ENCODE peak calls at places on chromosomes 1 and 21, in four cellular contexts. H, V, Y and A are unnamed samples. For H3K4me1, the result is how much of the 10 kb centered on the place peaks cover.

GRCh38 chr1:156260896-156261295 is 13.0 kb upstream of the PAQR6 start:
- DNase-seq in V (no peak), H (no peak), Y (no peak), A (no peak)

GRCh38 chr1:160376525-160377131 is 9.8 kb downstream of the NHLH1 start:
- DNase-seq in Y (peak), H (peak), V (peak), A (no peak)

GRCh38 chr21:41750532-41751151 is 16.2 kb downstream of the RIPK4 start:
- DNase-seq in V (no peak), H (no peak), Y (no peak), A (no peak)

GRCh38 chr1:71593523-71593922 is 512.7 kb upstream of the ZRANB2 start:
- DNase-seq in V (no peak), Y (no peak), H (no peak), A (no peak)

GRCh38 chr1:245361056-245361455 is 206.3 kb downstream of the KIF26B start:
- DNase-seq in V (no peak), Y (no peak), H (no peak), A (no peak)

GRCh38 chr21:36910581-36911307 is 55.7 kb downstream of the HLCS start:
- DNase-seq in V (no peak), Y (no peak), H (no peak), A (no peak)

GRCh38 chr21:34120867-34121266 is 47.5 kb downstream of the MRPS6 start:
- DNase-seq in H (no peak), V (no peak), Y (no peak), A (no peak)

GRCh38 chr1:51516639-51517158 is 2.4 kb downstream of the EPS15 start:
- DNase-seq in Y (no peak), V (no peak), H (no peak), A (no peak)

GRCh38 chr1:152497273-152497672 is 13.3 kb upstream of the LCE5A start:
- DNase-seq in Y (no peak), H (peak), V (no peak), A (no peak)

GRCh38 chr21:37072239-37072987 is 458 bp downstream of the PIGP start:
- DNase-seq in H (peak), Y (no peak), V (no peak), A (peak)

GRCh38 chr1:109803901-109804331 is 40.2 kb upstream of the EPS8L3 start:
- DNase-seq in H (no peak), Y (no peak), V (peak), A (no peak)

GRCh38 chr1:180153032-180153431 is 1.6 kb upstream of the QSOX1 start:
- DNase-seq in H (no peak), V (no peak), Y (no peak), A (no peak)

GRCh38 chr1:172431721-172432192 is 11.3 kb downstream of the C1orf105 start:
- DNase-seq in H (peak), Y (peak), V (peak), A (no peak)

GRCh38 chr1:209375097-209375496 is 208.4 kb upstream of the CAMK1G start:
- DNase-seq in V (no peak), Y (no peak), H (no peak), A (no peak)

GRCh38 chr1:200895448-200895799 is 724 bp downstream of the INAVA start:
- DNase-seq in H (no peak), V (no peak), Y (no peak), A (no peak)

GRCh38 chr1:93716974-93717373 is 35.3 kb upstream of the BCAR3 start:
- DNase-seq in Y (no peak), V (peak), H (peak), A (no peak)

GRCh38 chr1:83959824-83960441 is 39.0 kb downstream of the TTLL7 start:
- DNase-seq in H (no peak), Y (no peak), V (no peak), A (no peak)

GRCh38 chr1:23799570-23800395 is 771 bp downstream of the GALE start:
- DNase-seq in H (peak), V (peak), Y (no peak), A (no peak)

GRCh38 chr1:111604931-111605330 is 14.7 kb upstream of the RAP1A start:
- DNase-seq in H (no peak), V (no peak), Y (no peak), A (no peak)

GRCh38 chr1:45622891-45623394 is 911 bp downstream of the CCDC17 start:
- DNase-seq in H (no peak), V (peak), Y (no peak), A (no peak)

DNA sequence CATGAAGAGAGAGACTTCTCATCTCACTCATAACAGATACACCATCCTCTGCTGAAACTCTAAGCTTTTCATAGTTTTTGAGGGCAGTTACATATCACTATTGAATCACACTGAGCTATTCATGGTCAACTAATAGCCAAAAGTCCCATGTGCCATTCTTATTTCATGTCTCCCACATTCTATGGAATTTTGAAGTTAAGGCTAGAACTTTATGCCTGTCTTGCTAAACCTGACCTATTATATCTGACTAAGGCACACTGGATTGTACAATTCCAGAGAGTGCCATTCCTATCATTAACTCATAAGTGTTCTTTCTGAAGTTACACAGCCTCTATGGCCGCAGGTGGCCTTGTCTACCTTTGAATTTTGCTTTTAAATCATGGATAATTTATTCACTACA is 254.3 kb downstream of the PTPRC start:
- DNase-seq in V (no peak), Y (no peak), H (no peak), A (no peak)
- H3K4me1 ChIP-seq in V (under half), Y (under half), H (under half), A (under half)

DNA sequence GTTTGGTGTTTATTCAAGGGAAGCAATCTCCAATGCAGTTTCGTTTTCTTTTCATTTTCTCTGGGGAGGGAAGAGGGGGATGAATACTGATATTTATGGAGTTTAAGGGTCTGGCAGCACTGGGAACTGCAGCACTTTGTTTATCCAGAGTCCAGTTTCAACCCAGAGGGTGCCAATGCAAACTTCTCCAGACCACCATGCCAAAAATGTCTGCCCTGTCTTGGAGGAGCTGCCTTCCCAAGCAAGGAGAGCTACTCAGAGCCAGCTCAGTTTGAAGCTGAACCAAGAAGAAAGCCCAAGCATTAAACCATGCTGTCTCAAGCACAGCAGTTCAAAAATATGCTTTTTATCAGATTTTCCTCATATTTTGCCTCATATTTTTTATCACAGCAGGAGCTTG is 589.7 kb downstream of the LMO4 start:
- DNase-seq in Y (no peak), H (no peak), V (no peak), A (no peak)
- H3K4me3 ChIP-seq in Y (no peak), H (no peak), V (no peak), A (no peak)

GRCh38 chr1:85453640-85454194 is 11.2 kb downstream of the DDAH1 start:
- DNase-seq in Y (no peak), H (no peak), V (no peak), A (no peak)
- H3K4me1 ChIP-seq in Y (under half), H (under half), V (under half), A (under half)

GRCh38 chr1:178075323-178075722 is 18.6 kb upstream of the RASAL2 start:
- DNase-seq in Y (no peak), V (no peak), H (no peak), A (no peak)

GRCh38 chr1:178076607-178077006 is 17.3 kb upstream of the RASAL2 start:
- DNase-seq in V (no peak), Y (no peak), H (no peak), A (no peak)
- H3K4me3 ChIP-seq in V (no peak), Y (no peak), H (no peak), A (no peak)

GRCh38 chr1:67897270-67897949 is 64.1 kb upstream of the GNG12 start:
- DNase-seq in H (no peak), Y (no peak), V (no peak), A (no peak)
- H3K4me1 ChIP-seq in H (under half), Y (under half), V (under half), A (under half)

GRCh38 chr1:102262994-102263393 is 266.3 kb upstream of the OLFM3 start:
- DNase-seq in Y (no peak), V (no peak), H (no peak), A (no peak)
- H3K4me3 ChIP-seq in Y (no peak), V (no peak), H (no peak), A (no peak)

DNA sequence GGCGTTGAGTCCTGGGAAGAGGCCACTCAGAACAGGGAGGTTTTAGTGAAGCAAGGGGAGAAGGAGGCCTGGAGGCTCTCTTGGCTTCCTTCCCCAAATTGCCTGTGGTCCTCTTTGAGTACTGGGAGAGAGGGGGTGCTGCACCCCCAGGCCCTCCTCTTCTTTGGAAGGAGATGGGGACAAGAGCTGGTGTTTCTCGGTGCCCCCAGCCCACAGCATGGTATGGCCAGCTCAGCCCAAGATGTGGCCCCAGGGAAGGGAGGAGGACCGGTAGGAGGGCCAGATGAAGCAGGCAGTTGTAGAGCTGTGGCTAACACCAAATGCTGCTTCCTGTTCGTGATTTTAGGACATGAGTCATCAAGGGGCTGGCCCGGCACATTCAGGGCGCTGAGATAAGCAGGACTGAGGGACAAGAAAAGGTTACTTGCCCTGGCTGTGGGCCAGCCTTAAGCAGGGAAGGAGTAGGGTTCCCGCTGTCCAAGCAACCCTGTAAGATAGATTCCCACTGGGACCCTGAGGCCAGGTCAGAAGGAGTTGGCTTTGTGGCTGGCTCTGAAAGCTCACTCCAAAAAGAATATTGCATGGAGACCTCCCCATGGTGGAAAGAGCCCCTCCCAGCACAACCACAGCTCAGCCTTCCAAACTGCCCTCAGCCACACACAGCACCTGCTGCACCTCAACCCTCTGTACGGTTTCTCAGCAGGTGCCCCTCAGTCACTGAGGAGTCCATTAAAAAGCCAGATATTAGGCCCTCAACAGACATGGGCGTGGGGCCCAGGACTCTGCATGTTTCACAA is 4.9 kb upstream of the TNFRSF1B start:
- DNase-seq in H (peak), V (peak), Y (peak), A (peak)
- H3K4me1 ChIP-seq in H (half or more), V (under half), Y (half or more), A (half or more)

GRCh38 chr1:219907772-219908070 is 20.6 kb downstream of the SLC30A10 start:
- DNase-seq in H (no peak), Y (no peak), V (no peak), A (no peak)

GRCh38 chr1:219910716-219911115 is 17.6 kb downstream of the SLC30A10 start:
- DNase-seq in Y (no peak), V (no peak), H (no peak), A (no peak)

GRCh38 chr1:219906924-219907771 is 21.2 kb downstream of the SLC30A10 start:
- DNase-seq in H (no peak), Y (no peak), V (no peak), A (no peak)

GRCh38 chr1:219908170-219908569 is 20.2 kb downstream of the SLC30A10 start:
- DNase-seq in V (no peak), Y (no peak), H (no peak), A (no peak)

DNA sequence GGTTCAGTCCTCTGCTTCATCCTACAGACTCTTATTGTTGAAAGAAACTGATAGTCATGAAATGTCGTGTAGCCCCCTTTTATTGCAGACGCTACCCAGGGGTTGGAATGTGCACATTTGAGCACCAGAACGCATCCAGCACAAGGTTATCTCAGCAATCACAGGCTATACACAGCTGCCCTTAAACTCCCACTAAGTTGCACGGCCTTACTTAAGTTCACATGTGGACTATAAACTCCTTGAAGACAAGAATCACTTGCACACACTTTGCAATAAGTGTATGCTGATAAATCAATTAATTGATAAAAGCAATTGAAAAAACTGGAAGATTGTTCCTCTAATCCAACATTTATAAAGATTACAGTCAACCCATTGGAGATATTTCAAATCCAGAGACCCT is 18.9 kb downstream of the SLC30A10 start:
- DNase-seq in H (no peak), V (no peak), Y (no peak), A (no peak)
- H3K4me3 ChIP-seq in H (no peak), V (no peak), Y (no peak), A (no peak)

GRCh38 chr1:230158422-230159291 is 91.6 kb downstream of the GALNT2 start:
- DNase-seq in H (no peak), V (peak), Y (no peak), A (no peak)

GRCh38 chr1:230156068-230156467 is 89.0 kb downstream of the GALNT2 start:
- DNase-seq in H (no peak), V (no peak), Y (no peak), A (no peak)

GRCh38 chr1:230155021-230155420 is 88.0 kb downstream of the GALNT2 start:
- DNase-seq in V (no peak), H (no peak), Y (no peak), A (no peak)

GRCh38 chr1:230157409-230158390 is 90.7 kb downstream of the GALNT2 start:
- DNase-seq in H (no peak), V (peak), Y (no peak), A (no peak)

DNA sequence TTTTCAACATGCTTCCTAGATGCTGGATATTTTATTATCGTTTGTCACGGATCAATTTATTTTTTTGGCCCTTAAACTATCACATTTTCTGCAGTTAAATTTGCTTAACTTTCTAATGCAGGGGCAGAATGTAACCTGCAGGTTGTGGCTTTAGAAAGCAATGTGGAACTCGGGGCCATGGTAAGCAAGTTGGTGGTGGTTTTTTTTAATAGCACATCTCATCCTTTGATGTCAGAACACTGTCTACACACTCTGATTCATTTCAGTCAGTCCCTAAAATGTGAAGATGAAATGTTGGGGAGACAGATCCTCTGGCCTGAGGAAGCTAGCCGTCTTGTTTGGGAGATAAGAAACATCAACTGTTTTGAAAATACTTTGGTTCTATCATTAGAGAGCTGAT is 89.5 kb downstream of the GALNT2 start:
- DNase-seq in Y (no peak), H (peak), V (no peak), A (no peak)
- H3K4me1 ChIP-seq in Y (under half), H (under half), V (under half), A (under half)